ENCODE peak calls at places on chromosomes 16 and 17, in ten cellular contexts. M is A549, E is body of pancreas, W is prostate gland, O is tibial nerve, A is lower leg skin, Q is thyroid gland, K is endothelial cell of umbilical vein, S is HCT116, G is uterus. F is an unnamed sample.
A peak's percentile ranks its signal among the peaks of the same experiment; 100 is the strongest.

GRCh38 chr17:42002175-42002791 is 15.0 kb downstream of the DNAJC7 start:
- DNase-seq in M (no peak), E (no peak), W (no peak), O (no peak), A (no peak), Q (no peak), K (no peak), S (no peak), G (no peak), F (no peak)

GRCh38 chr17:2053380-2054261 is 1.3 kb upstream of the HIC1 start:
- DNase-seq in M (peak; percentile 84), E (peak; percentile 59), W (peak; percentile 64), O (peak; percentile 73), A (no peak), Q (peak; percentile 59), K (peak; percentile 76), S (no peak), G (peak; percentile 88), F (peak; percentile 77)

GRCh38 chr16:67862623-67863583 is 9.9 kb upstream of the EDC4 start:
- DNase-seq in M (no peak), E (peak; percentile 19), W (no peak), O (peak; percentile 57), A (peak; percentile 58), Q (peak; percentile 22), K (no peak), S (no peak), G (peak; percentile 61), F (no peak)

GRCh38 chr17:70029019-70029767 is 45.8 kb upstream of the KCNJ16 start:
- DNase-seq in M (no peak), E (no peak), W (no peak), O (no peak), A (no peak), Q (no peak), K (no peak), S (no peak), G (no peak), F (no peak)

GRCh38 chr17:45218895-45219661 is 2.6 kb upstream of the FMNL1 start:
- DNase-seq in M (peak; percentile 87), E (peak; percentile 91), W (peak; percentile 85), O (peak; percentile 99), A (peak; percentile 89), Q (peak; percentile 85), K (peak; percentile 74), S (peak; percentile 67), G (peak; percentile 86), F (peak; percentile 90)

GRCh38 chr16:85321856-85322271 is 209.6 kb upstream of the CIBAR2 start:
- DNase-seq in M (no peak), E (peak; percentile 94), W (peak; percentile 87), O (peak; percentile 93), A (peak; percentile 89), Q (peak; percentile 97), K (peak; percentile 75), S (no peak), G (peak; percentile 95), F (peak; percentile 73)

GRCh38 chr16:27959914-27960313 is 103.6 kb downstream of the GSG1L start:
- DNase-seq in M (no peak), E (no peak), W (no peak), O (no peak), A (no peak), Q (no peak), K (no peak), S (no peak), G (no peak), F (no peak)

GRCh38 chr17:45131294-45131615 is 1.1 kb downstream of the PLCD3 start:
- DNase-seq in M (no peak), E (no peak), W (no peak), O (no peak), A (no peak), Q (no peak), K (no peak), S (no peak), G (no peak), F (no peak)

GRCh38 chr17:82492647-82493516 is 26.6 kb upstream of the FOXK2 start:
- DNase-seq in M (no peak), E (no peak), W (no peak), O (no peak), A (no peak), Q (no peak), K (no peak), S (no peak), G (no peak), F (no peak)

GRCh38 chr17:36092228-36092627 is 2.3 kb upstream of the CCL3 start:
- DNase-seq in M (no peak), E (no peak), W (no peak), O (no peak), A (no peak), Q (no peak), K (no peak), S (no peak), G (no peak), F (no peak)

GRCh38 chr17:31527606-31528005 is 136.1 kb downstream of the RAB11FIP4 start:
- DNase-seq in M (no peak), E (no peak), W (peak; percentile 39), O (no peak), A (no peak), Q (no peak), K (peak; percentile 28), S (no peak), G (no peak), F (no peak)

GRCh38 chr16:12542818-12543699 is 260.6 kb downstream of the CPPED1 start:
- DNase-seq in M (no peak), E (no peak), W (no peak), O (no peak), A (no peak), Q (no peak), K (no peak), S (no peak), G (no peak), F (no peak)

GRCh38 chr17:80997471-80998387 is 6.1 kb downstream of the CHMP6 start:
- DNase-seq in M (no peak), E (no peak), W (no peak), O (no peak), A (no peak), Q (no peak), K (no peak), S (no peak), G (no peak), F (no peak)

GRCh38 chr16:67148221-67148620 is 2.6 kb downstream of the B3GNT9 start:
- DNase-seq in M (no peak), E (no peak), W (no peak), O (no peak), A (no peak), Q (no peak), K (no peak), S (no peak), G (no peak), F (no peak)

GRCh38 chr16:3059041-3059722 is 6.3 kb upstream of the IL32 start:
- DNase-seq in M (peak; percentile 84), E (peak; percentile 94), W (peak; percentile 72), O (peak; percentile 42), A (peak; percentile 67), Q (peak; percentile 85), K (peak; percentile 85), S (peak; percentile 60), G (peak; percentile 86), F (peak; percentile 92)
- TF ChIP-seq POLR2A in M (peak; percentile 53), E (peak; percentile 77), W (peak; percentile 19), O (no peak), A (no peak), Q (no peak), K (peak; percentile 76), S (no peak), G (no peak), F (peak; percentile 55)

GRCh38 chr16:17166095-17166494 is 304.7 kb downstream of the XYLT1 start:
- DNase-seq in M (no peak), E (no peak), W (no peak), O (no peak), A (no peak), Q (no peak), K (no peak), S (no peak), G (no peak), F (no peak)
- TF ChIP-seq POLR2A in M (no peak), E (no peak), W (no peak), O (no peak), A (no peak), Q (no peak), K (no peak), S (no peak), G (no peak), F (no peak)

DNA sequence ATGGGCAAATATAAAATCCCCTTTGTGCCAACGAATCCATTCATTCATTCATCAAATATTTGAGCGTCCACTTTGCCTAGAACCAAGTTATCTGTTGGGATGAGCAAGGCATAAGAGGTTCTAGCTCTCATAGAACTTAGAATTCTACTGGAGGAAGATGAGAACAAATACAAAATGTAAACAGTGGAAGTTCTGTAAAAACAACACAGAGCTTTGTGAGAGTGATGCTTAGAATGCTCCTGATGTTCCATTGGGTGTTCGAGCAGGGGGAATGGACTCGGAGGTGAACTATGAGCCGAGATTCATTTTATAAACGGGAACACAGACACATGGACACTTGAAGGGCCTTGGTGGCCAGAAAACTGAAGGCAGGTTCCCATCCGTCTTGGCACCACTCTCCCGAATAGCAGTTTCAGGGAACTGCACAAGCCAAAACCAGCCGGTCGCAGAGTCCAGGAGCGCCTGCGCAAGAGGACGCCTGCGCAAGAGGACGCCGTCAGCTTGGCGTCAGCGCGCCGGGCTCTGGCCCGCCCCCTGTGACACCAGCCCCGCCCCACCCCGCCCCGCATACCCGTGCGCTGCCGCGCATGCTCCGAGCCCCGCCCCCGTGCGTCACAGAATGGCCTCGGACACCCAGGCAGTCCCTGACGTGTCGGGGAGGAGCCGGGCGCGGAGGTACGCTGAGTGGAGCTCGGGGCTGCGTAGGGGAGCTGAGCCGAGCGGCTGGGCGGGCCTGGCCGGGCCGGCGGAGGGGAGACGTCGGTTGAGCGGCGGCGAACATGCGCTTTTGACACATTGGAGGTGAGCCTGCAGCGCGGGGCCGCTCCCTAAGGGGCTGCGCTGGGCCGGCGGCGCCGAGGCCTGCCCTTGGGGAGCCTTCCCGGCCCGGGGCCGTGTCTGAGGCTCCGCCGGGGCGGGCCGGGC is at the start of gene NDEL1:
- DNase-seq in M (peak; percentile 98), E (peak; percentile 99), W (peak; percentile 98), O (peak; percentile 97), A (peak; percentile 98), Q (peak; percentile 99), K (peak; percentile 98), S (peak; percentile 92), G (peak; percentile 98), F (peak; percentile 99)
- TF ChIP-seq POLR2A in M (peak; percentile 84), E (peak; percentile 99), W (peak; percentile 100), O (peak; percentile 98), A (peak; percentile 95), Q (peak; percentile 97), K (peak; percentile 95), S (peak; percentile 96), G (peak; percentile 99), F (peak; percentile 99)

DNA sequence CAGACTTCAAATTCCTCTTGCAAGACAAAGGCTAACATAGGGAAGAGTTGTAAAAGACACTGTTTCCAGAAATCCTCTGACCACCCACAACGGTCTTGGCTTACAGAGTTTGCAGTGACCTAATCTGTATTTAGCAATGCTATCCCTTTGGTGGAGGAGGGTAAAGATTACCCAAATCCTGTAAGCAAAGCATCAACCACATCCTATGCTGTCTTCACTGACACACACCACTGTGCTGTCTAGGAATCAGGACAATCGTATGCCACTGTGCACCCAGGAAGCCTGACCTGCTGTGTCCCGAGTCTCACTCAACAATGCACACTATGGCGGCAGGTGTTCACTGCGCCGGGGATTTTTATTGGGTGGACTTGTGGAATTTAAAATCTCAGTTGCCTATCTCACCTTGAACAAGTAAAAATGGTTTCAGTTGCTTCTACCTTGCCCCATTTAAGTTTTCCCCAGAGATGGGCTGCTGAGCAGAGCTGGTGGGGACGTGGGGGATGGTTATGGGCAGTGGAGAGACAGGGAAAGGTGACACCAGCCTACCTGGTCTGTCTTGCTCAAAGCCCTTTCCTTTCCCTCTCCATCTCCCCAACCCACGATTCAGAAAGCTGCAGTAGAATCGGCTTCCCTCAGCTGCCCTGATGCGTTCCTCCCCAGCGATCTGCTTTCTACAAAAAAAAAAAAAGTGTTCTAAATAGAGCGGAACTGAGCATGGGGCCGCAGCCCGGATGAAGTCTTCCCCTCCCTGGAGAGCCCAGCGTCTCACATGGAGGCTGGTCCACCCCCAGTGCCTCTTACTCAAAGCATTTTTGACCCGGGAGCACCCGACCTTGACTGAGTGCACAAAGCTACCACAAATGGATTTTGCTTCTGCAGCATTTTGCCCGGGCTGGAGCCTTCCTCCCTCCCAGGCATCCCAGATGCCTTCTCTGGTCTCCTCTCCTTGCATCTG is 271.5 kb downstream of the SOX9 start:
- DNase-seq in M (peak; percentile 78), E (no peak), W (no peak), O (peak; percentile 59), A (no peak), Q (peak; percentile 97), K (no peak), S (no peak), G (no peak), F (no peak)
- TF ChIP-seq POLR2A in M (no peak), E (no peak), W (no peak), O (no peak), A (no peak), Q (no peak), K (no peak), S (no peak), G (no peak), F (no peak)

F was measured in transverse colon.